ENCODE peak calls at places on chromosomes 11 and 22, in four cellular contexts. T is HCT116, V is HepG2, I is neural progenitor cell. U is an unnamed sample.

GRCh38 chr11:12180257-12181205 is 70.1 kb downstream of the MICAL2 start:
- DNase-seq in T (no peak), V (no peak), I (no peak), U (no peak)

GRCh38 chr11:36540998-36541397 is 26.8 kb upstream of the RAG1 start:
- DNase-seq in T (peak; percentile 38), V (peak; percentile 32), I (peak; percentile 61), U (peak; percentile 60)

GRCh38 chr11:72586591-72587090 is 87.6 kb downstream of the PDE2A start:
- DNase-seq in T (no peak), V (no peak), I (no peak), U (no peak)

GRCh38 chr11:42768576-42768975 is 543.2 kb upstream of the API5 start:
- DNase-seq in T (no peak), V (no peak), I (no peak), U (no peak)

GRCh38 chr11:19639603-19640002 is 73.0 kb upstream of the NAV2 start:
- DNase-seq in T (no peak), V (no peak), I (no peak), U (no peak)

GRCh38 chr11:69842746-69843528 is 23.7 kb upstream of the FGF3 start:
- DNase-seq in T (no peak), V (no peak), I (no peak), U (no peak)

GRCh38 chr11:102780491-102780918 is at the start of gene MMP10:
- DNase-seq in T (peak; percentile 54), V (peak; percentile 21), I (peak; percentile 76), U (peak; percentile 92)

GRCh38 chr11:120540744-120541143 is 29.2 kb downstream of the GRIK4 start:
- DNase-seq in T (no peak), V (peak; percentile 63), I (no peak), U (no peak)

GRCh38 chr11:69892986-69893555 is 73.9 kb upstream of the FGF3 start:
- DNase-seq in T (no peak), V (no peak), I (no peak), U (peak; percentile 38)

GRCh38 chr11:12077535-12078280 is 32.7 kb upstream of the MICAL2 start:
- DNase-seq in T (no peak), V (no peak), I (no peak), U (peak; percentile 63)

GRCh38 chr11:113167599-113167998 is 146.8 kb upstream of the TTC12 start:
- DNase-seq in T (no peak), V (no peak), I (no peak), U (no peak)

GRCh38 chr11:32081901-32082300 is 9.0 kb upstream of the RCN1 start:
- DNase-seq in T (no peak), V (no peak), I (no peak), U (no peak)

GRCh38 chr11:99918761-99919160 is 768.3 kb upstream of the ARHGAP42 start:
- DNase-seq in T (no peak), V (no peak), I (peak; percentile 49), U (no peak)

GRCh38 chr11:86034710-86035109 is 34.2 kb downstream of the PICALM start:
- DNase-seq in T (no peak), V (no peak), I (no peak), U (no peak)

GRCh38 chr22:46061124-46061410 is 84.1 kb upstream of the WNT7B start:
- DNase-seq in T (no peak), V (no peak), I (no peak), U (no peak)

GRCh38 chr22:46057762-46058420 is 80.9 kb upstream of the WNT7B start:
- DNase-seq in T (no peak), V (no peak), I (no peak), U (peak; percentile 84)

GRCh38 chr22:46060292-46061123 is 83.5 kb upstream of the WNT7B start:
- DNase-seq in T (no peak), V (no peak), I (no peak), U (peak; percentile 17)

GRCh38 chr22:46057206-46057605 is 80.2 kb upstream of the WNT7B start:
- DNase-seq in T (no peak), V (no peak), I (no peak), U (peak; percentile 32)

DNA sequence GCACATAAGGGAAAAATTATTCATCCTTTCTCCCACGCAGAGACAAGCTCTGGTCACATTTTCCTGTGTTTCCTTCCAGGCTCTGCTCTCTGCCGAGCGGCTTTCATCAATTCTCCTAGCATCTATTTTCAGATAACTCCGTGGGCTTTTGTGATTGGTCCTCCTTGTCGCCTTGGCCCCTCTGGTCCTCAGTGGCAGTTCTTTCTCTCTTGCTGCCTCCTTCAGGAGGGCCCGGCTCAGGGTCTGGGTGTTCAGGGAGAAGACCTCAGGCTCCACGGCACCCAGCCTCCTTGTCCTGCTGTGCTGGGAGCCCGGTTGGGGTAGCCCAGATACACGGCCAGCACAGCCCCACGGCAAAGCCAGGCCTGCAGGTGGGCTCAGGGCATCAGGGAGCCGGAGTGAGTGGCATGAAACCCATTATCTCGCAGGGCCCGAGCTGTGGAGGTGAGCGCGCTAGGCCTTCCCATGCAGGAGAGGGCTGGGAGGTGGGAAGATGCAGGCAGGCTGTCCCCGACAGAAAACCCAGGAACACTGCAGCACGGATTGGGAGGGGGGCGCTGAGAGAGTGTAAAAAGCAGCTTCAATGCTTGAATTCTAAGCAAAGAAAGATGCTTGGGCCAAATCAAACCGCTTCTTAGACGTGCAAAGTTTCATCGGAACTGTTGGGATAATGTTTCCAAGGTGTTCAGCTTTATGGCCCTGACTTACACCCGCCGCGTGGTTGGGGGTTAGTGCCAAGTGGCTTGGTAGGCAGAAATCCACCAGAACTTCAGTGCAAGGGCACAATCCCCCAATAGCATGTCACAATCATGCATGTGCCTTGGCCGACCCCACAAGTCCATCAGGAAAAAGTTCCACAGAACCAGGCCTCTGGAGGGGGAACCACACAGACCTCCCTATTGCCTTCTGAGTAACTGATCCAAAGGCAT is 81.9 kb upstream of the WNT7B start:
- DNase-seq in T (no peak), V (no peak), I (no peak), U (peak; percentile 35)
- H3K27ac ChIP-seq in T (no peak overlapping the region), V (no peak overlapping the region), I (no peak overlapping the region), U (peak overlapping the region; percentile 96)

GRCh38 chr22:50544078-50544745 is 1.5 kb upstream of the KLHDC7B start:
- DNase-seq in T (no peak), V (no peak), I (peak; percentile 93), U (no peak)

GRCh38 chr22:50547231-50547851 is 1.6 kb downstream of the KLHDC7B start:
- DNase-seq in T (no peak), V (no peak), I (no peak), U (no peak)

GRCh38 chr22:50546326-50547230 is 879 bp downstream of the KLHDC7B start:
- DNase-seq in T (no peak), V (no peak), I (no peak), U (no peak)

GRCh38 chr22:50544746-50545253 is 899 bp upstream of the KLHDC7B start:
- DNase-seq in T (no peak), V (no peak), I (no peak), U (no peak)

DNA sequence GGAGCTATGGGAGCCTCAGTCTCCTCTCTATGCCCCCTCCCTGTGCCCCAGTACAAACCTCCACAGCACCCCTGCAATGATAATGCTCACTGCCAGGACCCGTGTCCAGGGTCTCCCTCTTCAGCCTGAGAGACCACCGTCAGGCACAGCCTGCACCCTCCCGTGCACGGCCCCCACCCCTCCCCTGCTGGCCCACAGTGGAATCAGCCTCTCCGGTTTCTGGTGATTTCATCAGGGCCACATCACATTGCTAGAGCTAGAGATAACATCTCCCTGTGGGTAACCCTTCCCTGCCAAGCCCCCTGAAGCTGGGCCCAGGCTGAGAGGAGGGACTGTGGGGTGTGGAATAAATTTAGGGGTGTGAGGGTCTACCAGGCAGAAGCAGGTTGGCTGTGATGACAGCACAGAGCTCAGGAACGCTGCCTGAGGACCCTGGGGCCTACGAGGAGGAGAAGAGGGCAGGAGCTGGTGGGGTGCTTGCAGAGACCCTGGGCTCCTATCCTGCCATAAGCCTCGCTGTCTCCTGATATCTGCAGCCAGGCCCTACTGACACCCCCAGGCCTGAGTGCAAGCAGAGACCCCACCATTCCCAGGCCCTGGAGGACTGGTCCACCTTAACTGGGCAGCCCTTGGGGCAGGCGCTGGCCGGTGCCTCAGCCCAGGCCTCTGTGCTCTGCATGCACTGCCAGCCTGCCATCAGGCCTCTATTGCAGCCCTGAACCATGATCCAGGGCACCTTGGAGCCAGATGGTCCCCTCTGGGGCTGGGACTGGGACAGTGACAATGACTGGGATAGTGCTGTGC is at the start of gene KLHDC7B:
- DNase-seq in T (no peak), V (no peak), I (no peak), U (no peak)
- H3K9ac ChIP-seq in T (peak within 1 kb of the TSS; percentile 53), V (no peak within 1 kb of the TSS), I (no peak within 1 kb of the TSS), U (no peak within 1 kb of the TSS)

GRCh38 chr11:55673860-55674259 is 11.9 kb downstream of the OR4C6 start:
- DNase-seq in T (no peak), V (no peak), I (no peak), U (no peak)

GRCh38 chr11:55669376-55669775 is 7.4 kb downstream of the OR4C6 start:
- DNase-seq in T (no peak), V (no peak), I (no peak), U (no peak)
- TF ChIP-seq EZH2 in T (no peak), V (no peak), I (no peak), U (no peak)

GRCh38 chr11:128058580-128059208 is 528.7 kb downstream of the ETS1 start:
- DNase-seq in T (no peak), V (no peak), I (no peak), U (peak; percentile 39)

GRCh38 chr11:128057786-128058395 is 529.5 kb downstream of the ETS1 start:
- DNase-seq in T (no peak), V (no peak), I (no peak), U (no peak)

GRCh38 chr11:128052912-128053641 is 534.3 kb downstream of the ETS1 start:
- DNase-seq in T (no peak), V (no peak), I (no peak), U (peak; percentile 56)

GRCh38 chr11:128055576-128056217 is 531.7 kb downstream of the ETS1 start:
- DNase-seq in T (no peak), V (no peak), I (no peak), U (no peak)

DNA sequence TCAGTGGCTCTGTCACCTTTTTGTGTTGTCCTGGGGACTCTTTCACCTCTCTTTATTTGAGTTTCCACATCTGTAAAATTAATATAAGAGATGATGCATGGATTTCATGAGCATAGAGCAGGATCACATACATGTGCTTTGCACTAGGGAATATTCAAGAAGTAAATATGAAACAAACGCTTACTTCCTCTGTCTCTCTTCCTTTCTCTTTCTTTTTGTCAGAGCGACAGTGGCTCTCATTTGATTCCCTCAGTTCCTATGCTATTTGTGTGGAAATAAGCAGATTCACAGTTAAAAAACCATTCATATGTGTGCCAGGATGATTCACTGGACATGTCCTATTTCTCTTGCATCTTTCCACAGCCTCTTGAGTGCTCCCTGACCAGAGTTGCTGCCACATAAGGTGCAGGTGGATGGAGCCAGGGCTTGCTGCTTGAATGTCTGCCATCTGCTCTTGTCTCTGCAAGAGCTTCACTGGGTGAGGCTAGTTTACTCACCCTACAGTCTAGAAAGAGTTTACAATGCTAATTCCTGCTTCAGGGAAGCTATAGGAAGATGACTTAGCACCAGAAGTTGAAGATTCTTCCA is 532.9 kb downstream of the ETS1 start:
- DNase-seq in T (no peak), V (no peak), I (no peak), U (no peak)
- H3K27ac ChIP-seq in T (no peak overlapping the region), V (no peak overlapping the region), I (no peak overlapping the region), U (no peak overlapping the region)